ENCODE peak calls at places on chromosomes 1 and 21, in five cellular contexts. One of them, this sample, is unnamed.

GRCh38 chr21:42313501-42313969 is 1.7 kb downstream of the TFF3 start:
- DNase-seq in NCI-H1092: peak
- DNase-seq in neural crest cell: no peak
- DNase-seq in glutamatergic neuron: no peak
- DNase-seq in transverse colon: peak
- DNase-seq in this sample: no peak

GRCh38 chr1:17193222-17194132 is 11.5 kb upstream of the PADI1 start:
- DNase-seq in transverse colon: no peak
- DNase-seq in glutamatergic neuron: no peak
- DNase-seq in neural crest cell: no peak
- DNase-seq in NCI-H1092: no peak
- DNase-seq in this sample: no peak

GRCh38 chr1:88549536-88549935 is 134.5 kb upstream of the PKN2 start:
- DNase-seq in transverse colon: no peak
- DNase-seq in neural crest cell: no peak
- DNase-seq in NCI-H1092: no peak
- DNase-seq in glutamatergic neuron: no peak
- DNase-seq in this sample: no peak

GRCh38 chr1:180040034-180040433 is 85.4 kb downstream of the CEP350 start:
- DNase-seq in transverse colon: no peak
- DNase-seq in neural crest cell: no peak
- DNase-seq in NCI-H1092: no peak
- DNase-seq in glutamatergic neuron: no peak
- DNase-seq in this sample: no peak

GRCh38 chr1:151058682-151059341 is 610 bp downstream of the CDC42SE1 start:
- DNase-seq in transverse colon: peak
- DNase-seq in neural crest cell: no peak
- DNase-seq in glutamatergic neuron: peak
- DNase-seq in NCI-H1092: peak
- DNase-seq in this sample: no peak

GRCh38 chr1:93296555-93297154 is 49.1 kb upstream of the DR1 start:
- DNase-seq in transverse colon: no peak
- DNase-seq in glutamatergic neuron: no peak
- DNase-seq in neural crest cell: no peak
- DNase-seq in NCI-H1092: no peak
- DNase-seq in this sample: no peak

GRCh38 chr1:184032306-184033135 is 5.0 kb downstream of the COLGALT2 start:
- DNase-seq in transverse colon: no peak
- DNase-seq in neural crest cell: no peak
- DNase-seq in glutamatergic neuron: no peak
- DNase-seq in NCI-H1092: no peak
- DNase-seq in this sample: no peak

GRCh38 chr1:3311711-3312110 is 142.8 kb upstream of the ARHGEF16 start:
- DNase-seq in glutamatergic neuron: no peak
- DNase-seq in neural crest cell: no peak
- DNase-seq in NCI-H1092: no peak
- DNase-seq in transverse colon: no peak
- DNase-seq in this sample: no peak

GRCh38 chr1:31831397-31832378 is 15.9 kb upstream of the SPOCD1 start:
- DNase-seq in glutamatergic neuron: no peak
- DNase-seq in NCI-H1092: no peak
- DNase-seq in neural crest cell: no peak
- DNase-seq in transverse colon: no peak
- DNase-seq in this sample: no peak

GRCh38 chr1:160260436-160261382 is 1.6 kb downstream of the DCAF8 start:
- DNase-seq in neural crest cell: no peak
- DNase-seq in glutamatergic neuron: no peak
- DNase-seq in NCI-H1092: no peak
- DNase-seq in transverse colon: no peak
- DNase-seq in this sample: peak

GRCh38 chr1:26696191-26696644 is 403 bp downstream of the ARID1A start:
- DNase-seq in glutamatergic neuron: no peak
- DNase-seq in NCI-H1092: no peak
- DNase-seq in neural crest cell: peak
- DNase-seq in transverse colon: peak
- DNase-seq in this sample: peak

GRCh38 chr1:38014724-38015424 is 2.3 kb downstream of the UTP11 start:
- DNase-seq in transverse colon: no peak
- DNase-seq in neural crest cell: no peak
- DNase-seq in NCI-H1092: no peak
- DNase-seq in glutamatergic neuron: no peak
- DNase-seq in this sample: no peak

GRCh38 chr21:29716753-29717152 is 223.0 kb downstream of the GRIK1 start:
- DNase-seq in glutamatergic neuron: no peak
- DNase-seq in transverse colon: no peak
- DNase-seq in NCI-H1092: no peak
- DNase-seq in neural crest cell: no peak
- DNase-seq in this sample: no peak

GRCh38 chr1:204495078-204495753 is 611 bp upstream of the PIK3C2B start:
- DNase-seq in neural crest cell: no peak
- DNase-seq in NCI-H1092: no peak
- DNase-seq in glutamatergic neuron: no peak
- DNase-seq in transverse colon: no peak
- DNase-seq in this sample: no peak

GRCh38 chr1:177858222-177858894 is 111.5 kb downstream of the SEC16B start:
- DNase-seq in glutamatergic neuron: no peak
- DNase-seq in transverse colon: no peak
- DNase-seq in neural crest cell: no peak
- DNase-seq in NCI-H1092: peak
- DNase-seq in this sample: no peak

GRCh38 chr1:22887491-22887890 is 85.2 kb downstream of the LACTBL1 start:
- DNase-seq in NCI-H1092: no peak
- DNase-seq in glutamatergic neuron: no peak
- DNase-seq in transverse colon: no peak
- DNase-seq in neural crest cell: no peak
- DNase-seq in this sample: no peak

GRCh38 chr1:186985889-186986491 is 157.2 kb downstream of the PLA2G4A start:
- DNase-seq in glutamatergic neuron: no peak
- DNase-seq in neural crest cell: peak
- DNase-seq in transverse colon: no peak
- DNase-seq in NCI-H1092: peak
- DNase-seq in this sample: peak

GRCh38 chr1:70628973-70629372 is 217.9 kb downstream of the CTH start:
- DNase-seq in NCI-H1092: no peak
- DNase-seq in transverse colon: no peak
- DNase-seq in glutamatergic neuron: no peak
- DNase-seq in neural crest cell: no peak
- DNase-seq in this sample: no peak